ENCODE peak calls at places on chromosomes 11 and 22, in five cellular contexts. H is RWPE1, Y is activated T-cell treated with anti-CD3 and anti-CD28 coated beads for 48 hours, B is HTR-8/SVneo, F is foreskin fibroblast. D is an unnamed sample.

GRCh38 chr11:96200243-96200642 is 142.8 kb downstream of the MAML2 start:
- DNase-seq in H (no peak), F (peak; percentile 63), Y (no peak), B (no peak), D (peak; percentile 38)

GRCh38 chr11:47495856-47496217 is 46.9 kb upstream of the RAPSN start:
- DNase-seq in F (no peak), B (no peak), Y (no peak), H (no peak), D (no peak)

GRCh38 chr11:120626791-120627190 is 115.2 kb downstream of the GRIK4 start:
- DNase-seq in H (no peak), F (no peak), Y (no peak), B (no peak), D (no peak)

GRCh38 chr11:9765320-9766101 is 101.6 kb downstream of the SWAP70 start:
- DNase-seq in B (peak; percentile 80), Y (no peak), F (peak; percentile 91), H (no peak), D (peak; percentile 89)

GRCh38 chr22:27358096-27358870 is 443.3 kb downstream of the MN1 start:
- DNase-seq in Y (no peak), F (no peak), H (no peak), B (no peak), D (no peak)

GRCh38 chr22:23119492-23120414 is 22.0 kb downstream of the RSPH14 start:
- DNase-seq in F (no peak), Y (peak; percentile 37), H (no peak), B (no peak), D (peak; percentile 42)

GRCh38 chr11:104997288-104997687 is 25.7 kb downstream of the CASP5 start:
- DNase-seq in H (no peak), B (peak; percentile 22), F (no peak), Y (no peak), D (no peak)

GRCh38 chr11:103671143-103671651 is 365.2 kb upstream of the DDI1 start:
- DNase-seq in Y (no peak), B (no peak), F (no peak), H (no peak), D (no peak)

GRCh38 chr11:77100166-77101042 is 2.2 kb upstream of the OMP start:
- DNase-seq in H (no peak), B (no peak), F (no peak), Y (no peak), D (no peak)

GRCh38 chr11:6572215-6572614 is 31.2 kb downstream of the RRP8 start:
- DNase-seq in B (no peak), Y (no peak), F (peak; percentile 66), H (no peak), D (no peak)

GRCh38 chr22:29310863-29311339 is 4.5 kb downstream of the GAS2L1 start:
- DNase-seq in H (peak; percentile 94), F (peak; percentile 95), B (peak; percentile 91), Y (peak; percentile 69), D (peak; percentile 99)

GRCh38 chr22:46795845-46796565 is 33.6 kb downstream of the TBC1D22A start:
- DNase-seq in H (no peak), F (no peak), Y (no peak), B (no peak), D (no peak)

GRCh38 chr11:70506986-70507385 is 108.7 kb downstream of the CTTN start:
- DNase-seq in B (no peak), F (no peak), H (no peak), Y (no peak), D (no peak)

GRCh38 chr22:50082961-50083461 is 2.2 kb downstream of the MLC1 start:
- DNase-seq in H (peak; percentile 42), F (no peak), Y (no peak), B (no peak), D (no peak)

GRCh38 chr11:15617126-15617525 is 502.4 kb downstream of the INSC start:
- DNase-seq in B (no peak), Y (no peak), H (no peak), F (no peak), D (no peak)

GRCh38 chr11:109729761-109730160 is 307.8 kb downstream of the C11orf87 start:
- DNase-seq in H (no peak), F (no peak), Y (no peak), B (no peak), D (no peak)

GRCh38 chr22:27460596-27461347 is 340.8 kb downstream of the MN1 start:
- DNase-seq in Y (no peak), B (no peak), F (peak; percentile 45), H (no peak), D (no peak)

GRCh38 chr11:100719809-100720221 is 32.7 kb downstream of the ARHGAP42 start:
- DNase-seq in F (peak; percentile 81), Y (no peak), H (peak; percentile 55), B (peak; percentile 73), D (peak; percentile 91)

GRCh38 chr11:29937526-29937925 is 79.3 kb downstream of the KCNA4 start:
- DNase-seq in F (no peak), H (no peak), B (no peak), Y (no peak), D (no peak)

GRCh38 chr11:90635886-90636285 is 413.0 kb upstream of the CHORDC1 start:
- DNase-seq in H (no peak), B (no peak), F (no peak), Y (no peak), D (no peak)

GRCh38 chr11:7894251-7894650 is 36.8 kb downstream of the OR10A6 start:
- DNase-seq in F (no peak), H (no peak), B (no peak), Y (no peak), D (no peak)

GRCh38 chr11:65316979-65317786 is 2.5 kb downstream of the CDC42EP2 start:
- DNase-seq in Y (no peak), F (peak; percentile 73), H (peak; percentile 70), B (peak; percentile 54), D (peak; percentile 49)

GRCh38 chr11:76030973-76031590 is 175.2 kb downstream of the WNT11 start:
- DNase-seq in Y (no peak), H (no peak), F (peak; percentile 66), B (no peak), D (peak; percentile 73)

GRCh38 chr11:124801014-124801413 is 808 bp upstream of the MSANTD2 start:
- DNase-seq in H (peak; percentile 18), B (no peak), F (peak; percentile 32), Y (no peak), D (peak; percentile 86)

GRCh38 chr11:111513240-111513605 is 1.0 kb upstream of the BTG4 start:
- DNase-seq in B (no peak), H (peak; percentile 37), F (no peak), Y (no peak), D (no peak)

GRCh38 chr11:20015529-20016427 is 144.5 kb downstream of the DBX1 start:
- DNase-seq in F (no peak), Y (no peak), B (no peak), H (no peak), D (no peak)

GRCh38 chr11:76610871-76611475 is 59.6 kb downstream of the LRRC32 start:
- DNase-seq in Y (no peak), B (no peak), F (no peak), H (no peak), D (peak; percentile 51)

GRCh38 chr22:31681625-31682345 is 19.8 kb upstream of the PISD start:
- DNase-seq in H (no peak), B (no peak), Y (no peak), F (peak; percentile 26), D (no peak)

GRCh38 chr11:36452231-36452630 is 57.8 kb downstream of the TRAF6 start:
- DNase-seq in F (no peak), Y (no peak), H (no peak), B (no peak), D (no peak)

GRCh38 chr11:64341851-64342791 is 2.1 kb downstream of the CCDC88B start:
- DNase-seq in F (peak; percentile 86), Y (peak; percentile 94), H (peak; percentile 88), B (no peak), D (peak; percentile 52)

GRCh38 chr22:19527321-19527721 is 3.1 kb upstream of the CLDN5 start:
- DNase-seq in F (no peak), B (no peak), Y (no peak), H (no peak), D (no peak)

GRCh38 chr11:4084406-4084805 is 10.2 kb upstream of the RRM1 start:
- DNase-seq in B (no peak), Y (no peak), H (no peak), F (no peak), D (no peak)

GRCh38 chr22:48955351-48956311 is 872.0 kb downstream of the BRD1 start:
- DNase-seq in Y (no peak), H (no peak), B (no peak), F (no peak), D (no peak)

GRCh38 chr11:75714211-75714610 is 3.4 kb upstream of the MOGAT2 start:
- DNase-seq in Y (no peak), H (no peak), F (no peak), B (no peak), D (no peak)

GRCh38 chr11:35995872-35996271 is 52.0 kb downstream of the LDLRAD3 start:
- DNase-seq in Y (no peak), H (no peak), F (no peak), B (no peak), D (no peak)

GRCh38 chr11:109088061-109088460 is 333.9 kb upstream of the C11orf87 start:
- DNase-seq in F (no peak), H (no peak), Y (no peak), B (no peak), D (no peak)

D was measured in lung microvascular endothelial cell.